ENCODE peak calls at places on chromosomes 11 and 22, in six cellular contexts. J is NCI-H774; S is Jurkat, Clone E6-1; E is ureter; F is Caki2; W is stimulated activated CD8-positive, alpha-beta memory T cell treated with anti-CD3 and anti-CD28 coated beads, Interleukin-15, amount 100 ng/mL, for 4 hours. P is an unnamed sample.

GRCh38 chr11:43573873-43574272 is 106.7 kb upstream of the HSD17B12 start:
- DNase-seq in J (no peak), S (no peak), E (no peak), F (no peak), W (no peak), P (no peak)

GRCh38 chr11:45607995-45608394 is 57.4 kb downstream of the CHST1 start:
- DNase-seq in J (no peak), S (no peak), E (no peak), F (peak; percentile 16), W (no peak), P (peak; percentile 41)

GRCh38 chr11:121634889-121635288 is 182.1 kb upstream of the SORL1-AS1 start:
- DNase-seq in J (no peak), S (no peak), E (no peak), F (no peak), W (no peak), P (no peak)

GRCh38 chr11:66851698-66852465 is 5.0 kb upstream of the LRFN4 start:
- DNase-seq in J (no peak), S (peak; percentile 17), E (no peak), F (no peak), W (no peak), P (no peak)

GRCh38 chr22:36613958-36614357 is 85.0 kb upstream of the EIF3D start:
- DNase-seq in J (no peak), S (no peak), E (no peak), F (no peak), W (no peak), P (no peak)

GRCh38 chr11:44531116-44531504 is 34.4 kb upstream of the CD82 start:
- DNase-seq in J (no peak), S (no peak), E (no peak), F (no peak), W (no peak), P (no peak)

GRCh38 chr11:76161261-76161961 is 44.9 kb downstream of the WNT11 start:
- DNase-seq in J (no peak), S (no peak), E (no peak), F (no peak), W (no peak), P (no peak)

GRCh38 chr11:36622431-36623136 is 24.5 kb upstream of the RAG2 start:
- DNase-seq in J (no peak), S (peak; percentile 86), E (no peak), F (peak; percentile 4), W (no peak), P (no peak)

GRCh38 chr11:114340311-114341131 is 44.3 kb downstream of the NNMT start:
- DNase-seq in J (peak; percentile 69), S (peak; percentile 60), E (no peak), F (peak; percentile 50), W (no peak), P (no peak)

GRCh38 chr11:73661035-73661628 is 14.8 kb downstream of the PLEKHB1 start:
- DNase-seq in J (no peak), S (no peak), E (peak; percentile 92), F (peak; percentile 54), W (peak; percentile 62), P (peak; percentile 86)